ENCODE peak calls at places on chromosome 22, in seven cellular contexts. One of them, this sample, is unnamed.

GRCh38 chr22:29312218-29313125 is 3.0 kb downstream of the RASL10A start:
- DNase-seq in heart right ventricle: no peak
- DNase-seq in effector memory CD4-positive, alpha-beta T cell: no peak
- DNase-seq in IMR-90: no peak
- DNase-seq in neuronal stem cell: no peak
- DNase-seq in fibroblast of lung: no peak
- DNase-seq in pancreas: peak; percentile 62
- DNase-seq in this sample: no peak

GRCh38 chr22:28282346-28282745 is 363.3 kb upstream of the PITPNB start:
- DNase-seq in heart right ventricle: no peak
- DNase-seq in effector memory CD4-positive, alpha-beta T cell: no peak
- DNase-seq in IMR-90: peak; percentile 67
- DNase-seq in neuronal stem cell: no peak
- DNase-seq in fibroblast of lung: peak; percentile 78
- DNase-seq in pancreas: no peak
- DNase-seq in this sample: no peak

GRCh38 chr22:40684728-40685127 is 5.4 kb downstream of the MCHR1 start:
- DNase-seq in heart right ventricle: no peak
- DNase-seq in effector memory CD4-positive, alpha-beta T cell: no peak
- DNase-seq in IMR-90: no peak
- DNase-seq in neuronal stem cell: no peak
- DNase-seq in fibroblast of lung: no peak
- DNase-seq in pancreas: no peak
- DNase-seq in this sample: no peak

GRCh38 chr22:44272330-44272729 is 40.4 kb downstream of the SHISAL1 start:
- DNase-seq in heart right ventricle: no peak
- DNase-seq in effector memory CD4-positive, alpha-beta T cell: no peak
- DNase-seq in IMR-90: no peak
- DNase-seq in neuronal stem cell: no peak
- DNase-seq in fibroblast of lung: no peak
- DNase-seq in pancreas: no peak
- DNase-seq in this sample: peak; percentile 8

GRCh38 chr22:29994027-29994715 is 86.1 kb upstream of the HORMAD2 start:
- DNase-seq in heart right ventricle: no peak
- DNase-seq in effector memory CD4-positive, alpha-beta T cell: no peak
- DNase-seq in IMR-90: peak; percentile 89
- DNase-seq in neuronal stem cell: no peak
- DNase-seq in fibroblast of lung: peak; percentile 56
- DNase-seq in pancreas: no peak
- DNase-seq in this sample: no peak

GRCh38 chr22:43993072-43993760 is 30.9 kb upstream of the PARVB start:
- DNase-seq in heart right ventricle: peak; percentile 56
- DNase-seq in effector memory CD4-positive, alpha-beta T cell: peak; percentile 18
- DNase-seq in IMR-90: peak; percentile 64
- DNase-seq in neuronal stem cell: peak; percentile 53
- DNase-seq in fibroblast of lung: peak; percentile 75
- DNase-seq in pancreas: peak; percentile 67
- DNase-seq in this sample: peak; percentile 75

GRCh38 chr22:30381250-30381649 is 6.0 kb downstream of the RNF215 start:
- DNase-seq in heart right ventricle: no peak
- DNase-seq in effector memory CD4-positive, alpha-beta T cell: no peak
- DNase-seq in IMR-90: no peak
- DNase-seq in neuronal stem cell: no peak
- DNase-seq in fibroblast of lung: no peak
- DNase-seq in pancreas: no peak
- DNase-seq in this sample: peak; percentile 51

GRCh38 chr22:19879248-19879575 is 24.5 kb upstream of the GNB1L start:
- DNase-seq in heart right ventricle: no peak
- DNase-seq in effector memory CD4-positive, alpha-beta T cell: no peak
- DNase-seq in IMR-90: no peak
- DNase-seq in neuronal stem cell: no peak
- DNase-seq in fibroblast of lung: no peak
- DNase-seq in pancreas: peak; percentile 44
- DNase-seq in this sample: no peak

GRCh38 chr22:35538801-35539321 is 1.8 kb upstream of the RASD2 start:
- DNase-seq in heart right ventricle: no peak
- DNase-seq in effector memory CD4-positive, alpha-beta T cell: no peak
- DNase-seq in IMR-90: no peak
- DNase-seq in neuronal stem cell: no peak
- DNase-seq in fibroblast of lung: no peak
- DNase-seq in pancreas: peak; percentile 68
- DNase-seq in this sample: peak; percentile 28

GRCh38 chr22:31715157-31715778 is 34.7 kb downstream of the PRR14L start:
- DNase-seq in heart right ventricle: no peak
- DNase-seq in effector memory CD4-positive, alpha-beta T cell: no peak
- DNase-seq in IMR-90: no peak
- DNase-seq in neuronal stem cell: no peak
- DNase-seq in fibroblast of lung: no peak
- DNase-seq in pancreas: no peak
- DNase-seq in this sample: no peak

GRCh38 chr22:24969588-24970301 is 17.2 kb downstream of the KIAA1671 start:
- DNase-seq in heart right ventricle: peak; percentile 56
- DNase-seq in effector memory CD4-positive, alpha-beta T cell: no peak
- DNase-seq in IMR-90: no peak
- DNase-seq in neuronal stem cell: no peak
- DNase-seq in fibroblast of lung: no peak
- DNase-seq in pancreas: no peak
- DNase-seq in this sample: no peak

GRCh38 chr22:29617922-29618629 is 14.6 kb downstream of the NF2 start:
- DNase-seq in heart right ventricle: no peak
- DNase-seq in effector memory CD4-positive, alpha-beta T cell: no peak
- DNase-seq in IMR-90: peak; percentile 68
- DNase-seq in neuronal stem cell: no peak
- DNase-seq in fibroblast of lung: peak; percentile 57
- DNase-seq in pancreas: no peak
- DNase-seq in this sample: no peak

GRCh38 chr22:47564651-47565050 is 802.2 kb downstream of the TBC1D22A start:
- DNase-seq in heart right ventricle: no peak
- DNase-seq in effector memory CD4-positive, alpha-beta T cell: no peak
- DNase-seq in IMR-90: no peak
- DNase-seq in neuronal stem cell: no peak
- DNase-seq in fibroblast of lung: peak; percentile 64
- DNase-seq in pancreas: no peak
- DNase-seq in this sample: no peak

GRCh38 chr22:17870408-17870807 is 96.1 kb upstream of the BID start:
- DNase-seq in heart right ventricle: no peak
- DNase-seq in effector memory CD4-positive, alpha-beta T cell: no peak
- DNase-seq in IMR-90: no peak
- DNase-seq in neuronal stem cell: no peak
- DNase-seq in fibroblast of lung: no peak
- DNase-seq in pancreas: no peak
- DNase-seq in this sample: no peak

GRCh38 chr22:20055654-20056053 is 24.4 kb upstream of the DGCR8 start:
- DNase-seq in heart right ventricle: peak; percentile 3
- DNase-seq in effector memory CD4-positive, alpha-beta T cell: no peak
- DNase-seq in IMR-90: no peak
- DNase-seq in neuronal stem cell: no peak
- DNase-seq in fibroblast of lung: no peak
- DNase-seq in pancreas: no peak
- DNase-seq in this sample: peak; percentile 61

GRCh38 chr22:43848366-43849171 is 13.7 kb downstream of the SULT4A1 start:
- DNase-seq in heart right ventricle: no peak
- DNase-seq in effector memory CD4-positive, alpha-beta T cell: no peak
- DNase-seq in IMR-90: peak; percentile 52
- DNase-seq in neuronal stem cell: no peak
- DNase-seq in fibroblast of lung: peak; percentile 71
- DNase-seq in pancreas: peak; percentile 62
- DNase-seq in this sample: peak; percentile 18

GRCh38 chr22:42342426-42343135 is 72.1 kb upstream of the TCF20 start:
- DNase-seq in heart right ventricle: no peak
- DNase-seq in effector memory CD4-positive, alpha-beta T cell: no peak
- DNase-seq in IMR-90: no peak
- DNase-seq in neuronal stem cell: no peak
- DNase-seq in fibroblast of lung: no peak
- DNase-seq in pancreas: no peak
- DNase-seq in this sample: no peak

GRCh38 chr22:33271390-33272161 is 213.4 kb upstream of the SYN3 start:
- DNase-seq in heart right ventricle: peak; percentile 68
- DNase-seq in effector memory CD4-positive, alpha-beta T cell: no peak
- DNase-seq in IMR-90: peak; percentile 13
- DNase-seq in neuronal stem cell: no peak
- DNase-seq in fibroblast of lung: peak; percentile 7
- DNase-seq in pancreas: peak; percentile 74
- DNase-seq in this sample: no peak

GRCh38 chr22:41910599-41911291 is 4.1 kb downstream of the SHISA8 start:
- DNase-seq in heart right ventricle: peak; percentile 63
- DNase-seq in effector memory CD4-positive, alpha-beta T cell: no peak
- DNase-seq in IMR-90: no peak
- DNase-seq in neuronal stem cell: no peak
- DNase-seq in fibroblast of lung: no peak
- DNase-seq in pancreas: no peak
- DNase-seq in this sample: peak; percentile 81

GRCh38 chr22:16956290-16956689 is 51.7 kb downstream of the GAB4 start:
- DNase-seq in heart right ventricle: no peak
- DNase-seq in effector memory CD4-positive, alpha-beta T cell: no peak
- DNase-seq in IMR-90: no peak
- DNase-seq in neuronal stem cell: no peak
- DNase-seq in fibroblast of lung: no peak
- DNase-seq in pancreas: no peak
- DNase-seq in this sample: no peak

GRCh38 chr22:19891350-19892248 is 36.9 kb upstream of the GNB1L start:
- DNase-seq in heart right ventricle: no peak
- DNase-seq in effector memory CD4-positive, alpha-beta T cell: peak; percentile 59
- DNase-seq in IMR-90: peak; percentile 89
- DNase-seq in neuronal stem cell: peak; percentile 71
- DNase-seq in fibroblast of lung: peak; percentile 43
- DNase-seq in pancreas: no peak
- DNase-seq in this sample: peak; percentile 70

GRCh38 chr22:17120281-17120680 is 879 bp downstream of the TMEM121B start:
- DNase-seq in heart right ventricle: peak; percentile 71
- DNase-seq in effector memory CD4-positive, alpha-beta T cell: peak; percentile 12
- DNase-seq in IMR-90: peak; percentile 30
- DNase-seq in neuronal stem cell: peak; percentile 77
- DNase-seq in fibroblast of lung: peak; percentile 24
- DNase-seq in pancreas: peak; percentile 85
- DNase-seq in this sample: peak; percentile 63

GRCh38 chr22:45542001-45542520 is 39.4 kb downstream of the FBLN1 start:
- DNase-seq in heart right ventricle: no peak
- DNase-seq in effector memory CD4-positive, alpha-beta T cell: no peak
- DNase-seq in IMR-90: no peak
- DNase-seq in neuronal stem cell: no peak
- DNase-seq in fibroblast of lung: no peak
- DNase-seq in pancreas: no peak
- DNase-seq in this sample: no peak

GRCh38 chr22:45540122-45540521 is 37.4 kb downstream of the FBLN1 start:
- DNase-seq in heart right ventricle: no peak
- DNase-seq in effector memory CD4-positive, alpha-beta T cell: no peak
- DNase-seq in IMR-90: no peak
- DNase-seq in neuronal stem cell: no peak
- DNase-seq in fibroblast of lung: no peak
- DNase-seq in pancreas: no peak
- DNase-seq in this sample: no peak

GRCh38 chr22:45543243-45543642 is 40.6 kb downstream of the FBLN1 start:
- DNase-seq in heart right ventricle: no peak
- DNase-seq in effector memory CD4-positive, alpha-beta T cell: no peak
- DNase-seq in IMR-90: no peak
- DNase-seq in neuronal stem cell: no peak
- DNase-seq in fibroblast of lung: no peak
- DNase-seq in pancreas: no peak
- DNase-seq in this sample: no peak

GRCh38 chr22:45544588-45545170 is 42.0 kb downstream of the FBLN1 start:
- DNase-seq in heart right ventricle: no peak
- DNase-seq in effector memory CD4-positive, alpha-beta T cell: no peak
- DNase-seq in IMR-90: peak; percentile 35
- DNase-seq in neuronal stem cell: no peak
- DNase-seq in fibroblast of lung: peak; percentile 61
- DNase-seq in pancreas: no peak
- DNase-seq in this sample: no peak

GRCh38 chr22:45541580-45541979 is 38.9 kb downstream of the FBLN1 start:
- DNase-seq in heart right ventricle: no peak
- DNase-seq in effector memory CD4-positive, alpha-beta T cell: no peak
- DNase-seq in IMR-90: no peak
- DNase-seq in neuronal stem cell: no peak
- DNase-seq in fibroblast of lung: no peak
- DNase-seq in pancreas: no peak
- DNase-seq in this sample: no peak
- H3K9me3 ChIP-seq in heart right ventricle: no peaks in the 10 kb centered on the region
- H3K9me3 ChIP-seq in effector memory CD4-positive, alpha-beta T cell: no peaks in the 10 kb centered on the region
- H3K9me3 ChIP-seq in IMR-90: no peaks in the 10 kb centered on the region
- H3K9me3 ChIP-seq in neuronal stem cell: no peaks in the 10 kb centered on the region
- H3K9me3 ChIP-seq in fibroblast of lung: no peaks in the 10 kb centered on the region
- H3K9me3 ChIP-seq in pancreas: no peaks in the 10 kb centered on the region
- H3K9me3 ChIP-seq in this sample: no peaks in the 10 kb centered on the region

GRCh38 chr22:38951734-38952133 is 5.7 kb upstream of the APOBEC3A start:
- DNase-seq in heart right ventricle: no peak
- DNase-seq in effector memory CD4-positive, alpha-beta T cell: no peak
- DNase-seq in IMR-90: no peak
- DNase-seq in neuronal stem cell: no peak
- DNase-seq in fibroblast of lung: no peak
- DNase-seq in pancreas: no peak
- DNase-seq in this sample: peak; percentile 26
- H3K4me1 ChIP-seq in heart right ventricle: no peaks in the 10 kb centered on the region
- H3K4me1 ChIP-seq in effector memory CD4-positive, alpha-beta T cell: no peaks in the 10 kb centered on the region
- H3K4me1 ChIP-seq in IMR-90: no peaks in the 10 kb centered on the region
- H3K4me1 ChIP-seq in neuronal stem cell: no peaks in the 10 kb centered on the region
- H3K4me1 ChIP-seq in fibroblast of lung: no peaks in the 10 kb centered on the region
- H3K4me1 ChIP-seq in pancreas: peaks cover 6% of the 10 kb centered on the region
- H3K4me1 ChIP-seq in this sample: peaks cover 44% of the 10 kb centered on the region

GRCh38 chr22:46273432-46274148 is 5.8 kb downstream of the TTC38 start:
- DNase-seq in heart right ventricle: no peak
- DNase-seq in effector memory CD4-positive, alpha-beta T cell: no peak
- DNase-seq in IMR-90: no peak
- DNase-seq in neuronal stem cell: no peak
- DNase-seq in fibroblast of lung: no peak
- DNase-seq in pancreas: no peak
- DNase-seq in this sample: peak; percentile 33
- H3K27me3 ChIP-seq in heart right ventricle: no peaks in the 10 kb centered on the region
- H3K27me3 ChIP-seq in effector memory CD4-positive, alpha-beta T cell: no peaks in the 10 kb centered on the region
- H3K27me3 ChIP-seq in IMR-90: no peaks in the 10 kb centered on the region
- H3K27me3 ChIP-seq in neuronal stem cell: no peaks in the 10 kb centered on the region
- H3K27me3 ChIP-seq in fibroblast of lung: no peaks in the 10 kb centered on the region
- H3K27me3 ChIP-seq in pancreas: no peaks in the 10 kb centered on the region
- H3K27me3 ChIP-seq in this sample: no peaks in the 10 kb centered on the region

DNA sequence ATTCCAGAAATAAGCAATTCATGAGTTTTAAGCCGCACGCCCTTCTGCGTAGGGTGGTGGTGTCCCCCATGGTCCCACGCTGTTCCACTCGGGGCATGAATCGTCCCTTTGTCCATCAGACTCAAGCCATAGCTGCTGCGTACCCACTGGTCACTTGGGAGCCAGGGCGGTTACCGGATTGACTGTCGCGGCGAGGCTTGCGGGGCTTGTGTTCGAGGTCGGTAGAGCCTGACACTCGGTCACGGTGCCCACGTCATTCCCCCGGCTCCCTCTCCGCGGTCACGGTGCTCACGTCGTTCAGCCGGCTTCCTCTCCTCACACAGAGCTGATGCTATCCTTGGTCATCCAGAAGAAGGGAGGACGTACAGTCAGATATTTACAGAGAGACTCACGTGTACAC is 1227.0 kb downstream of the BRD1 start:
- DNase-seq in heart right ventricle: no peak
- DNase-seq in effector memory CD4-positive, alpha-beta T cell: no peak
- DNase-seq in IMR-90: no peak
- DNase-seq in neuronal stem cell: no peak
- DNase-seq in fibroblast of lung: no peak
- DNase-seq in pancreas: no peak
- DNase-seq in this sample: peak; percentile 55
- H3K9me3 ChIP-seq in heart right ventricle: peaks cover 15% of the 10 kb centered on the region
- H3K9me3 ChIP-seq in effector memory CD4-positive, alpha-beta T cell: no peaks in the 10 kb centered on the region
- H3K9me3 ChIP-seq in IMR-90: peaks cover 62% of the 10 kb centered on the region
- H3K9me3 ChIP-seq in neuronal stem cell: peaks cover 3% of the 10 kb centered on the region
- H3K9me3 ChIP-seq in fibroblast of lung: no peaks in the 10 kb centered on the region
- H3K9me3 ChIP-seq in pancreas: no peaks in the 10 kb centered on the region
- H3K9me3 ChIP-seq in this sample: no peaks in the 10 kb centered on the region